ENCODE peak calls at places on chromosomes 7 and 10, in five cellular contexts. K is CD4-positive, alpha-beta T cell; Q is fibroblast of lung; V is choroid plexus epithelial cell; M is GM10248. E is an unnamed sample.

GRCh38 chr7:137954614-137955013 is 47.3 kb downstream of the CREB3L2 start:
- DNase-seq in Q (peak), M (no peak), K (no peak), V (no peak), E (no peak)

GRCh38 chr10:91340613-91341362 is 69.4 kb upstream of the HECTD2 start:
- DNase-seq in V (peak), Q (peak), M (no peak), K (no peak), E (no peak)

GRCh38 chr7:158541330-158542010 is 46.2 kb downstream of the PTPRN2 start:
- DNase-seq in K (peak), V (no peak), Q (no peak), M (peak), E (peak)

GRCh38 chr10:113665806-113666354 is 2.0 kb upstream of the NRAP start:
- DNase-seq in Q (peak), K (no peak), V (peak), M (no peak), E (no peak)

GRCh38 chr10:61828034-61828433 is 73.5 kb upstream of the ARID5B start:
- DNase-seq in M (no peak), Q (no peak), K (no peak), V (no peak), E (no peak)

GRCh38 chr10:47371629-47372485 is 12.2 kb downstream of the ZNF488 start:
- DNase-seq in V (peak), K (no peak), M (no peak), Q (no peak), E (no peak)

GRCh38 chr10:92729886-92730285 is 40.1 kb downstream of the HHEX start:
- DNase-seq in M (peak), Q (no peak), V (no peak), K (no peak), E (peak)

GRCh38 chr10:10542368-10542961 is 475.2 kb upstream of the CELF2 start:
- DNase-seq in V (no peak), M (no peak), Q (peak), K (no peak), E (no peak)

GRCh38 chr7:150322114-150322832 is 882 bp upstream of the LRRC61 start:
- DNase-seq in M (no peak), K (peak), Q (no peak), V (no peak), E (no peak)

GRCh38 chr10:122999347-122999746 is 9.2 kb downstream of the IKZF5 start:
- DNase-seq in V (no peak), K (no peak), M (no peak), Q (no peak), E (no peak)

GRCh38 chr10:117647306-117647705 is 104.8 kb downstream of the EMX2 start:
- DNase-seq in K (no peak), V (peak), Q (peak), M (no peak), E (no peak)

GRCh38 chr10:21257919-21258318 is 267.6 kb downstream of the SKIDA1 start:
- DNase-seq in V (no peak), M (no peak), Q (peak), K (no peak), E (no peak)

GRCh38 chr7:50164552-50165220 is 71.6 kb upstream of the ZPBP start:
- DNase-seq in M (no peak), Q (no peak), V (no peak), K (peak), E (no peak)

GRCh38 chr7:27762062-27762461 is 22.1 kb downstream of the TAX1BP1 start:
- DNase-seq in V (no peak), M (no peak), K (no peak), Q (no peak), E (no peak)

GRCh38 chr10:34764347-34764991 is 50.6 kb downstream of the PARD3 start:
- DNase-seq in K (no peak), Q (no peak), V (no peak), M (no peak), E (no peak)

GRCh38 chr10:97796651-97797050 is 24.9 kb upstream of the SFRP5 start:
- DNase-seq in V (no peak), K (peak), M (no peak), Q (no peak), E (no peak)

GRCh38 chr7:15851201-15851600 is 164.7 kb upstream of the MEOX2 start:
- DNase-seq in K (no peak), V (no peak), Q (no peak), M (no peak), E (no peak)

GRCh38 chr7:92448185-92448747 is 984 bp downstream of the GATAD1 start:
- DNase-seq in V (peak), K (peak), Q (peak), M (peak), E (peak)

GRCh38 chr10:126227762-126228134 is 160.5 kb downstream of the ADAM12 start:
- DNase-seq in Q (peak), M (no peak), V (peak), K (no peak), E (no peak)

GRCh38 chr7:47813614-47814260 is 134.5 kb downstream of the PKD1L1 start:
- DNase-seq in Q (no peak), K (no peak), V (no peak), M (no peak), E (no peak)

GRCh38 chr10:100934084-100934659 is 21.4 kb downstream of the SLF2 start:
- DNase-seq in V (peak), K (no peak), Q (no peak), M (peak), E (peak)

GRCh38 chr10:96380821-96381220 is 22.0 kb upstream of the OPALIN start:
- DNase-seq in V (peak), K (no peak), M (no peak), Q (peak), E (no peak)

GRCh38 chr10:3978174-3978573 is 193.2 kb upstream of the KLF6 start:
- DNase-seq in M (no peak), Q (peak), V (peak), K (no peak), E (no peak)

GRCh38 chr10:129877773-129878371 is 86.2 kb downstream of the EBF3 start:
- DNase-seq in M (peak), K (peak), V (peak), Q (no peak), E (peak)

GRCh38 chr10:110034596-110034995 is 26.8 kb downstream of the ADD3 start:
- DNase-seq in V (no peak), K (no peak), Q (peak), M (no peak), E (no peak)

GRCh38 chr10:14247650-14248258 is 83.0 kb downstream of the FRMD4A start:
- DNase-seq in V (no peak), Q (peak), M (no peak), K (no peak), E (no peak)

GRCh38 chr10:56298941-56299340 is 62.1 kb downstream of the ZWINT start:
- DNase-seq in Q (no peak), M (no peak), K (no peak), V (no peak), E (no peak)

GRCh38 chr7:145031162-145031561 is 195.3 kb upstream of the TPK1 start:
- DNase-seq in K (no peak), M (no peak), Q (no peak), V (no peak), E (no peak)

GRCh38 chr7:145036592-145037386 is 200.9 kb upstream of the TPK1 start:
- DNase-seq in V (peak), M (peak), K (peak), Q (peak), E (peak)
- TF ChIP-seq CTCF in V (peak), M (peak), K (peak), Q (peak), E (peak)

GRCh38 chr7:24721378-24722030 is 35.8 kb downstream of the GSDME start:
- DNase-seq in K (no peak), V (no peak), M (no peak), Q (no peak), E (no peak)

GRCh38 chr7:24723178-24723530 is 34.1 kb downstream of the GSDME start:
- DNase-seq in K (no peak), M (no peak), V (no peak), Q (no peak), E (no peak)

GRCh38 chr7:24724451-24725190 is 32.6 kb downstream of the GSDME start:
- DNase-seq in M (no peak), V (no peak), Q (no peak), K (no peak), E (no peak)

GRCh38 chr7:24720283-24720682 is 37.0 kb downstream of the GSDME start:
- DNase-seq in K (no peak), Q (no peak), M (no peak), V (no peak), E (peak)

DNA sequence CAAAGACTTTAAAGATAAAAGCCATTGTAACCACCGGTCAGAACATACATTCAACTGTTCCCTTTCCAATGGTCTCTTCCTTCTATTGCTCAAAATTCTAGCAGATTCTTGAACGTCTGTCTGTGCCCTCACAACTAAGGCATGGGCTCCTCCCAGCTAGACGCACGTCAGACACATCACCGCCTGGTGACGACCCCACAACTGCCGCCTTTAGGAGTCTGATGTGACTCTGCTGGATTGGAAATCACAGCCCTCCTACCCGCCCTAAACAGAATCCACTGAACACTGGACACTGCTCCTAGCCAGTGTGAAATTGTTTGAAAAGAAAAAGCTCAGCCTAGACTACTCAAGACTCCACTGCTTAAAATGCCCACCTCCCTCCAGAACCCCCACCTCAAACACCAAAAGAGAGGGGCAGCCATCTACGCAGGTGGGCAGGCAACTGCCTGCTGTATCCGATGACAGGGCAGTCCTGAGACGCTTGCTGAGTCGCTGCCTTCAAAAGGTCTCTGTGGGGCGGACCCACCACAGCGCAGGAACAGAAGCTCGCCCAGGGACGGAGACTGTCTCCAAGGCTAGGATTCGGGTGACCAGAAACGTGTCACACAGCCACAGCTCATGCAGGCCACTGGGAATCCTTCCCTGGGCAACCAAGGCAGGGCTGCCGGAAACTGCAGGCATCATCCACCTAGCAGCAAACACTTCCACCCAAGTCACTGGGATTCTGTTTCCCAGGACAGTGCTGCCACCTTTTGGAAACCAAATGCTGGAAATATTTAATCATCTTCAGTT is 34.7 kb downstream of the GSDME start:
- DNase-seq in K (no peak), V (peak), M (no peak), Q (peak), E (no peak)
- TF ChIP-seq CTCF in K (no peak), V (peak), M (peak), Q (peak), E (no peak)

GRCh38 chr7:35971133-35971995 is 170.5 kb downstream of the SEPTIN7 start:
- DNase-seq in K (no peak), V (peak), M (peak), Q (no peak), E (peak)
- TF ChIP-seq CTCF in K (no peak), V (peak), M (peak), Q (no peak), E (peak)

DNA sequence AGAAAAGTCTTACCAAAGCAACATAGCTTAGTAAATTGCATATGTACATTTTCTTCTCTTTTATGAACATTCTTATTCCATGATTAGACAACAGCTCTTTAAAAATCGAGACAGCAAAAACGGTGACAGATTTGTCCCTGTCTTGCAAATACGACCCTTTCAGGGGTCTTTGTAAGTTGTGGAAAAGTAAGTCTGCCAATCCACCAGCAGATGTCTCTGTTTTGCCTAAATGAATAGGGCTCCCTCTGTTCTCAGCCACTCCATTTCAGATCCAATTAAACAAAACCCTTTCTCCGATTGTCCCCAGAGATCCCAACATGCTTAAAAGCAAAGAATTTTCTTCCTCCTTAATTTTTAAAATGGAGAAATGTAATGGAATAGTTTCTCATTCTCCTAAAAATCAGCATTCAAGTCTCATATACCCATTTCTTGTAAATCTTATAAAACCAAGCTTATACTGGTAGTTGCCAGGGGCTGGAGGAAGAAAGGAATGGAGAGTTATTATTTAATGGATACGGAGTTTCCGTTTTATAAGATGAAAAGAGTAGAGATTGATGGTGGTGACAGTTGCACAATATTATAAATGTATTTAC is 61.0 kb upstream of the NFE2L3 start:
- DNase-seq in K (no peak), Q (peak), V (peak), M (peak), E (peak)
- TF ChIP-seq CTCF in K (peak), Q (peak), V (peak), M (peak), E (peak)

GRCh38 chr7:111333010-111333409 is 229.3 kb downstream of the IMMP2L start:
- DNase-seq in Q (no peak), K (no peak), V (no peak), M (no peak), E (no peak)

GRCh38 chr7:111329367-111330234 is 232.7 kb downstream of the IMMP2L start:
- DNase-seq in K (no peak), V (peak), M (no peak), Q (peak), E (no peak)

GRCh38 chr7:111324228-111324627 is 233.3 kb downstream of the LRRN3 start:
- DNase-seq in M (no peak), K (no peak), V (no peak), Q (no peak), E (no peak)

GRCh38 chr7:111330235-111330523 is 232.1 kb downstream of the IMMP2L start:
- DNase-seq in K (no peak), Q (no peak), V (no peak), M (no peak), E (no peak)
- TF ChIP-seq CTCF in K (no peak), Q (no peak), V (no peak), M (no peak), E (no peak)

GRCh38 chr10:102617041-102617440 is 27.2 kb upstream of the TRIM8 start:
- DNase-seq in K (no peak), V (no peak), Q (no peak), M (no peak), E (no peak)

GRCh38 chr10:102616071-102616770 is 28.1 kb upstream of the TRIM8 start:
- DNase-seq in K (no peak), Q (no peak), V (no peak), M (peak), E (peak)

GRCh38 chr10:102613761-102614160 is 30.5 kb upstream of the TRIM8 start:
- DNase-seq in V (no peak), M (no peak), Q (no peak), K (no peak), E (no peak)

GRCh38 chr10:102614888-102615287 is 29.4 kb upstream of the TRIM8 start:
- DNase-seq in V (no peak), K (no peak), Q (no peak), M (no peak), E (no peak)

GRCh38 chr10:102615361-102615760 is 28.9 kb upstream of the TRIM8 start:
- DNase-seq in M (peak), V (no peak), Q (no peak), K (no peak), E (peak)
- TF ChIP-seq CTCF in M (peak), V (peak), Q (peak), K (no peak), E (no peak)

GRCh38 chr10:71064413-71065118 is 147.8 kb upstream of the UNC5B start:
- DNase-seq in V (peak), K (no peak), M (no peak), Q (no peak), E (no peak)
- TF ChIP-seq CTCF in V (peak), K (no peak), M (no peak), Q (no peak), E (no peak)

DNA sequence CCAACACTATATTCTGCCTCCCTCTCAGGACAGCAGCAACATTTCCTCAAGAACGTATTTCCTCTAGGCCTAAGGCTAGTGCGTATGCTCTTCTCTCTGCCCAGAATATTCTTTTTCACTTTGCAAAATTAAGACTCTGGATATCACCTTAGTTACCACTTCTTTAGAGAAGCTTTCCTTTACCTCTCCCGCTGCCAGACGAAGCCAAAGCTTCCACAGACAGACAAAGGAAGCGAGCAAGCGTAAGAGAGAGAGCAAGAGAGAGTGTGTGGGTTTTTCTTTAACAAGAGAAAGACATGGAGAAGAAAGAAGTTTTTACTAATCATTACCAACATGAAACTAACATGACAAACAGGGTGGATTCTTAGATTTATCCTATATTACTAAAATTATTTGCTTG is 64.1 kb downstream of the P4HA1 start:
- DNase-seq in V (no peak), K (no peak), M (no peak), Q (no peak), E (no peak)
- TF ChIP-seq CTCF in V (no peak), K (no peak), M (no peak), Q (no peak), E (no peak)

GRCh38 chr10:37976880-37977203 is 395 bp upstream of the ZNF25 start:
- DNase-seq in K (no peak), M (no peak), Q (no peak), V (no peak), E (no peak)
- TF ChIP-seq CTCF in K (no peak), M (no peak), Q (no peak), V (no peak), E (no peak)